ENCODE peak calls at places on chromosome 20, in seven cellular contexts. D is fibroblast of lung, A is GM23248, C is HCT116, Q is astrocyte, X is neural progenitor cell, Z is GM12878. I is an unnamed sample. For H3K36me3, the result is how much of the 10 kb centered on the place peaks cover.

GRCh38 chr20:47466193-47466592 is 35.5 kb upstream of the NCOA3 start:
- DNase-seq in C (no peak), A (peak), D (peak), Z (no peak), X (no peak), Q (no peak), I (no peak)

GRCh38 chr20:26276811-26277210 is 580.2 kb upstream of the ZNF337 start:
- DNase-seq in Q (peak), D (no peak), A (peak), C (no peak), Z (no peak), X (peak), I (no peak)

GRCh38 chr20:32203556-32204484 is 3.7 kb downstream of the PLAGL2 start:
- DNase-seq in D (no peak), X (no peak), C (no peak), A (peak), Q (no peak), Z (no peak), I (no peak)

GRCh38 chr20:13060327-13060726 is 51.6 kb downstream of the SPTLC3 start:
- DNase-seq in X (no peak), Q (no peak), C (no peak), Z (no peak), A (no peak), D (no peak), I (no peak)

GRCh38 chr20:62766716-62767115 is 29.6 kb upstream of the MRGBP start:
- DNase-seq in A (no peak), C (no peak), D (no peak), X (no peak), Z (no peak), Q (no peak), I (peak)

GRCh38 chr20:48825551-48825885 is 2.3 kb downstream of the PREX1 start:
- DNase-seq in C (no peak), X (no peak), D (no peak), A (no peak), Z (no peak), Q (no peak), I (no peak)

GRCh38 chr20:40274912-40275654 is 414.0 kb downstream of the MAFB start:
- DNase-seq in A (no peak), X (no peak), C (no peak), D (no peak), Z (no peak), Q (no peak), I (no peak)

GRCh38 chr20:13821876-13822275 is 37.0 kb downstream of the NDUFAF5 start:
- DNase-seq in X (no peak), D (no peak), Z (no peak), C (no peak), Q (peak), A (peak), I (no peak)

GRCh38 chr20:50471231-50471630 is 39.0 kb upstream of the PTPN1 start:
- DNase-seq in D (no peak), Q (no peak), A (no peak), C (no peak), X (no peak), Z (no peak), I (peak)

GRCh38 chr20:10179574-10180298 is 38.9 kb upstream of the SNAP25 start:
- DNase-seq in C (peak), D (peak), Z (no peak), X (peak), A (peak), Q (no peak), I (peak)

GRCh38 chr20:21820688-21821087 is 115.2 kb downstream of the PAX1 start:
- DNase-seq in D (no peak), Z (no peak), C (no peak), Q (no peak), A (no peak), X (no peak), I (no peak)

GRCh38 chr20:53220482-53221307 is 248.5 kb downstream of the TSHZ2 start:
- DNase-seq in D (no peak), Q (peak), C (no peak), A (peak), Z (no peak), X (no peak), I (no peak)

GRCh38 chr20:19435820-19436219 is 223.4 kb downstream of the SLC24A3 start:
- DNase-seq in D (no peak), Q (no peak), X (no peak), C (no peak), A (no peak), Z (no peak), I (no peak)

GRCh38 chr20:35329435-35330139 is 37.4 kb upstream of the FAM83C start:
- DNase-seq in Z (no peak), A (peak), Q (no peak), D (peak), X (peak), C (no peak), I (peak)

GRCh38 chr20:56592211-56592610 is 36.9 kb upstream of the TFAP2C start:
- DNase-seq in C (no peak), Z (no peak), X (no peak), A (no peak), D (no peak), Q (no peak), I (peak)

GRCh38 chr20:38473353-38473795 is 731 bp downstream of the RALGAPB start:
- DNase-seq in Q (peak), C (no peak), Z (no peak), D (peak), A (peak), X (peak), I (peak)

GRCh38 chr20:10679269-10679668 is 5.5 kb upstream of the JAG1 start:
- DNase-seq in C (no peak), A (no peak), Z (no peak), D (no peak), X (no peak), Q (no peak), I (peak)

GRCh38 chr20:2114990-2115681 is 13.5 kb downstream of the STK35 start:
- DNase-seq in A (peak), D (peak), X (no peak), Q (no peak), C (no peak), Z (no peak), I (peak)
- H3K36me3 ChIP-seq in A (under half), D (under half), X (under half), Q (under half), C (under half), Z (under half), I (under half)

DNA sequence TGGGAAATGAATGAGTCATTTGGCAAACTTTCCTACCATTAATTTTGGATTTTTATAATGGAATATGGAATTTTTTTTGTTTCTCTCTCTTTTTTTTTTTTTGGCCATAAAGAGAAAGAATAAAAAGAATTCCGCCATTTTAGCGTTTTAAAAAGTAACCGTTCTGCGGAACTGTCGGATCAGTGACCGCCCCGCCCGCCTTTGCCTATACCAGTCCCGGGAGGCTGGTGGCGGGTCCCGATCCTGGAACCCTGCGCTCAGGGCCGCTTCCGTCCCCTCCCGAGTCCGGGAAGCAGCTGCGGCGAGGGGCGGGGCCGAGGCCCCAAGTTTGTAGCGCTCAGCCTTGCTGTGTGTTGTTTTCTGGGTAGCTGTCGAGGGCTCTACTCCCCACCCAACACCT is 609 bp downstream of the L3MBTL1 start:
- DNase-seq in A (no peak), X (peak), D (no peak), C (no peak), Q (no peak), Z (no peak), I (peak)
- H3K9ac ChIP-seq in A (peak), X (no peak), D (no peak), C (peak), Q (peak), Z (no peak), I (peak)

GRCh38 chr20:43189614-43190331 is at the start of gene PTPRT:
- DNase-seq in X (peak), Q (no peak), A (no peak), Z (no peak), C (no peak), D (no peak), I (no peak)
- TF ChIP-seq EZH2 in X (peak), Q (no peak), A (no peak), Z (no peak), C (no peak), D (no peak), I (no peak)

GRCh38 chr20:57659131-57659788 is 39.0 kb upstream of the ZBP1 start:
- DNase-seq in A (no peak), Q (no peak), D (no peak), X (no peak), C (no peak), Z (no peak), I (no peak)

GRCh38 chr20:57656821-57657536 is 36.8 kb upstream of the ZBP1 start:
- DNase-seq in Q (no peak), D (no peak), C (no peak), A (no peak), X (no peak), Z (no peak), I (no peak)

GRCh38 chr20:57659789-57660509 is 39.7 kb upstream of the ZBP1 start:
- DNase-seq in D (no peak), C (no peak), Q (no peak), X (no peak), Z (no peak), A (no peak), I (no peak)

GRCh38 chr20:57657537-57658446 is 37.6 kb upstream of the ZBP1 start:
- DNase-seq in X (no peak), C (no peak), Z (no peak), Q (no peak), A (no peak), D (no peak), I (no peak)

DNA sequence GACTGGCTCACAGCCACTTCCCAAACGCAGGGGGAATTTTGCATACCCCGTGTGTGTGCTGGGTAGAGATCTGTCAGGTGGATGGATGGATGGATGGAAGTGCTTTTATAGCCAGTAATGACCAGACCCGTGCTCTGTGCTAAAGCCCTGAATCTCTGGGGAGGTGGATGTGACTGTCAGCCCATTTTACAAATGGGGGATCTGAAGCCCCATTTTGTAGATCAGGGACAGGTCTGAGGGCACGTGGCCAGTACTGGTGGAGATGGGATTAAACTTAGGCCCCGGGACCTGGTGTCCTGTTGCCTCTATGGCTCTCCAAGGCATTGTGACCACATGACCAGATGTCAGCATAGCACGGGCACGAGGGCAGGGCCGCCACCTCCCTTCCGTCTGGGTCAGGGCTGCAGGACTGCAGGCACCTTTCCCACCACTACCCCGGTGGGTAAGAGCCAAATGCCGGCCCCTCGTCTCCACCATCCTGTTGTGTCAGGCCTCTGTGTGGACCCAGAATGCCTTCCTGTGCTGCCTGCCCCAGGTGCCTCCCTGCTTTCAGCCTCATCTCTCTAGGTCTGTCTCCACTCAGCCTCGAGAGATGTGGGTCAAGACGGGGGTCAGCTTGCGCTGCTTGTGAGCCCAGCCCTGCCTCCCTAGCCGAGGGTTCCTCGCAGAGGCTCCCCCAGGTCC is 38.4 kb upstream of the ZBP1 start:
- DNase-seq in C (no peak), D (no peak), Q (no peak), A (no peak), Z (no peak), X (no peak), I (no peak)
- H3K36me3 ChIP-seq in C (under half), D (under half), Q (under half), A (under half), Z (under half), X (under half), I (under half)

DNA sequence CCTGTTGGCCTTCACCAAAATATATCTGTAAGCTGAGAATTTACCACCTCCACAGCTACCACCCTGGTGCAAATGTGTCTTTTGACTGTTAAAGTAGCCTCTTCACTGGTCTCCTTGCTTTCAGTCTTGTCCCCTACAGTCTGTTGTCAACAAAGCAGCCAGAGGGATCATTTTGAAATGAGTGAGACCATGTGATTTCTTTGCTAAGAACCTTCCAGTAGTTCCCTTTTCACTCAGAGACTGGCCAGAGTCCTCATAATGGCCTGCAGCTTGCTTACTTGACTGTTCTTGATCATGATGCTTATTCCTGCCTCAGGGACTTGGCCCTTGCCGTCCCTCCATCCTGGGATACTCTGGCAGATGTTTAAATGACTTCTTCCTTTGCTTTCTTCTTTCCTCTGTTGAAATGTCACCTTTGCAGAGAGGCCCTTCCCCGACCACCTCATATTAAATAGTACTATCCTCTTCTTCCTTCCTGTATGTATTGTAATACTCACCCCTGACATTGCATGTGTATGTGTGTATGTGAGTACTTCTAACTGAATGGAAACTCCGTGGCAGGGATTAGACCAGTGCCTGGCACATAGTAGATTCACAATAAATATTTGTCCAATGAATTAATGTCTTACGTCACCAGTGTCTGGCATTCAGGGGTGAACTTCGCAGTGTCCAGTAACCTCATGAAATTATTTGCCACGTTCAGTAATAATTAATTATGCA is 5.0 kb downstream of the MANBAL start:
- DNase-seq in Z (no peak), A (peak), D (peak), X (no peak), Q (peak), C (no peak), I (no peak)
- H3K9ac ChIP-seq in Z (peak), A (peak), D (no peak), X (no peak), Q (peak), C (peak), I (peak)

DNA sequence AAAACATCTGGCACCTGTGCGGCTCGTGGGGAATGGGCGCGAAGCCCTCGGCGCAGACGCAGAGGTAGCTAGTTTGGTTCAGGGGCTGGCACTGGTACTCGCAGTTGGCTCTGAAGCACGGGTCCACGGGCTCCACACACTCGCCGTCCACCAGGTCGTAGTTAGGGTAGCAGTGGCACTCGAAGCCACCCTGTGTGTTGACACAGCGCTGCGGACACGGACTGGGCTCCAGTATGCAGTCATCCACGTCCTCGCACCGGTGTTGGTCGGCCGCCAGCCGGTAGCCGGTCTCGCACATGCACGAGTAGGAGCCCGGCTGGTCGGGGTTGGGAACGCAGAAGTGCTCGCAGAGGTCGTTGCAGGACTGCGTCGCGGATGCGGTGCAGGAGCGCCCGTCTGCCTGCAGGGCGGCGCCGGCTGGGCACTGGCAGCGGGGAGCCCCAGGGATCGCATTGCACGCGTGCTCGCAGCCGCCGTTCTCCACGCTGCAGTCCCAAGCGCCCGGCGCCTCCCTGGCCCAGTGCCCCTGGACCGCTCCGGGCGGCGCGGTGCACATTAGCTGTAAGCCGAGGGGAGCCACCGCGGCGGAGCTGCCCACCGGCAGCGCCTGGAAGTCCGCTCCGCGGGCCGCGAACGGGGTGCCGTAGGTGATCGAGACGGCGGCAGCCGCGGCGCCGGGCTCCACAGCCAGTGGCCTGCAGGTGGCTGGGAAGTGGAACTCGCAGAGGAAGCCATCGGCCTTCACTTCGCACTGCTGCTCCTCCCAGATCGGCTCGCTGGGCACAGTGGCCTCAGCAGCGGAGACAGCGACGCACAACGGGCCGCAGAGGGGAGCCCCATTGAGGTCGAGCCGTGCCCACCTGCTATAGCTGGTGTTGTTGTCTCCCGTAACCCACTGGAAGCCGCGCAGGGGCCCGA is 930 bp downstream of the THBD start:
- DNase-seq in X (peak), D (peak), Z (no peak), Q (peak), A (peak), C (no peak), I (peak)
- TF ChIP-seq EZH2 in X (peak), D (peak), Z (no peak), Q (peak), A (no peak), C (no peak), I (no peak)

GRCh38 chr20:64025101-64025825 is 10.7 kb upstream of the C20orf204 start:
- DNase-seq in Z (no peak), A (no peak), X (no peak), C (no peak), D (no peak), Q (no peak), I (no peak)

GRCh38 chr20:64023278-64024140 is 12.5 kb upstream of the C20orf204 start:
- DNase-seq in Q (no peak), A (no peak), Z (no peak), C (no peak), D (no peak), X (no peak), I (no peak)

GRCh38 chr20:64027981-64028685 is 7.8 kb upstream of the C20orf204 start:
- DNase-seq in Z (no peak), X (no peak), D (no peak), Q (no peak), A (no peak), C (no peak), I (no peak)

GRCh38 chr20:64024141-64024990 is 11.6 kb upstream of the C20orf204 start:
- DNase-seq in X (no peak), D (no peak), Q (no peak), A (no peak), C (no peak), Z (no peak), I (no peak)

GRCh38 chr20:64025826-64026412 is 10.1 kb upstream of the C20orf204 start:
- DNase-seq in Z (no peak), C (no peak), D (no peak), X (no peak), Q (no peak), A (no peak), I (no peak)
- H3K36me3 ChIP-seq in Z (half or more), C (under half), D (under half), X (under half), Q (under half), A (under half), I (half or more)

DNA sequence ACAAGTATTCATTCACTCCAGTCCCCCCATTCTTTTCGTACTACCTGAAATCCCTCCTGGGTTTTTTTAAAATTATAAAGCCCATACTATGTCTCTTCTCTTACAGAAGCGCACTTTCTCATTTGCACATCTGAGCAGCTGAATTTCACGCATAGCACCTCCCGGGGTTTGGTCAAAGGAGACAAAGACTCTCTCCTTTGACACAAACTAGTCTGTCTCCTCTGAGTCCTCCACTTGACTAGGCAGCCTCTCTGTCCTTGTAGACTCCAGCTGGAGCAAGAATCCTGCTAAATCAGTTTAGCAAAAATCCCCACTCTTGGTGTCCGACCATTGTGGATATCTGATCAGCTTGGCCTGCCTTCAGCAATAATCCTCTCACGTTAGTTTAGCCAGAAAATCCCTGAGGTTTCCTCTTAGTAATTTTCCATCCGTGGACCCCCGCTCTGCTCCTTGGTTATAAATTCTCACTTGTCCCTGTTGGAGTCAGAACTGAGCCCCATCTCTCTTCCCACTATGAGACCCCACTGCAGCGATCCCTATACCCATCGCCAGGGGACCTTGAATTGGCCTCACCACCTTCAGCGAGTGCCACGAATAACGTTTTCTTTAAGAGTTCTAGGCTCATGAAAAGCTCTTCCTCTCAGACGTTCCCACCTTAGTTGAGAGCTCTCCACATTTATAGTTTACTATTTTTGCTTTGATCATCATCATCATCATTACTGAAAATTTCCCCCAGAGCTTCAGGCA is 29.0 kb downstream of the PDYN start:
- DNase-seq in X (peak), Q (no peak), C (no peak), A (peak), D (no peak), Z (no peak), I (no peak)
- H3K9ac ChIP-seq in X (no peak), Q (no peak), C (no peak), A (peak), D (no peak), Z (no peak), I (no peak)

I was measured in PC-3.